ENCODE peak calls at places on chromosomes 1 and 21, in four cellular contexts. One of them, this sample, is unnamed.
A peak's percentile ranks its signal among the peaks of the same experiment; 100 is the strongest.

GRCh38 chr1:67624680-67625079 is 60.3 kb upstream of the GADD45A start:
- DNase-seq in sigmoid colon: no peak
- DNase-seq in GM12892: no peak
- DNase-seq in breast epithelium: no peak
- DNase-seq in this sample: no peak

GRCh38 chr1:27862671-27863551 is 9.4 kb upstream of the THEMIS2 start:
- DNase-seq in sigmoid colon: peak; percentile 78
- DNase-seq in breast epithelium: no peak
- DNase-seq in GM12892: no peak
- DNase-seq in this sample: no peak

GRCh38 chr1:24503003-24503751 is 541 bp downstream of the RCAN3 start:
- DNase-seq in GM12892: no peak
- DNase-seq in sigmoid colon: no peak
- DNase-seq in breast epithelium: no peak
- DNase-seq in this sample: no peak

GRCh38 chr21:45459171-45460010 is 54.4 kb downstream of the COL18A1 start:
- DNase-seq in GM12892: no peak
- DNase-seq in sigmoid colon: peak; percentile 57
- DNase-seq in breast epithelium: no peak
- DNase-seq in this sample: no peak

GRCh38 chr1:9717193-9718005 is 65.9 kb downstream of the PIK3CD start:
- DNase-seq in GM12892: peak; percentile 78
- DNase-seq in breast epithelium: no peak
- DNase-seq in sigmoid colon: peak; percentile 83
- DNase-seq in this sample: peak; percentile 94

GRCh38 chr1:166813508-166814223 is 25.6 kb upstream of the POGK start:
- DNase-seq in GM12892: no peak
- DNase-seq in sigmoid colon: no peak
- DNase-seq in breast epithelium: no peak
- DNase-seq in this sample: no peak

GRCh38 chr1:247266053-247266452 is 10.2 kb downstream of the VN1R5 start:
- DNase-seq in GM12892: no peak
- DNase-seq in sigmoid colon: no peak
- DNase-seq in breast epithelium: no peak
- DNase-seq in this sample: no peak

GRCh38 chr1:2240251-2241156 is 12.4 kb downstream of the SKI start:
- DNase-seq in GM12892: no peak
- DNase-seq in sigmoid colon: peak; percentile 90
- DNase-seq in breast epithelium: peak; percentile 84
- DNase-seq in this sample: no peak

GRCh38 chr1:25064465-25065238 is 134.6 kb upstream of the RUNX3 start:
- DNase-seq in breast epithelium: no peak
- DNase-seq in sigmoid colon: no peak
- DNase-seq in GM12892: no peak
- DNase-seq in this sample: no peak

GRCh38 chr21:39065912-39066311 is 117.3 kb downstream of the PSMG1 start:
- DNase-seq in GM12892: no peak
- DNase-seq in sigmoid colon: no peak
- DNase-seq in breast epithelium: no peak
- DNase-seq in this sample: no peak

GRCh38 chr1:26994772-26995625 is 1.5 kb downstream of the TRNP1 start:
- DNase-seq in GM12892: no peak
- DNase-seq in sigmoid colon: no peak
- DNase-seq in breast epithelium: no peak
- DNase-seq in this sample: no peak

GRCh38 chr1:61152706-61153105 is 70.3 kb downstream of the NFIA start:
- DNase-seq in GM12892: no peak
- DNase-seq in sigmoid colon: no peak
- DNase-seq in breast epithelium: no peak
- DNase-seq in this sample: no peak

GRCh38 chr1:25705699-25706098 is 89.1 kb downstream of the MAN1C1 start:
- DNase-seq in GM12892: no peak
- DNase-seq in sigmoid colon: peak; percentile 18
- DNase-seq in breast epithelium: no peak
- DNase-seq in this sample: no peak

GRCh38 chr1:38891753-38892152 is 10.4 kb upstream of the GJA9 start:
- DNase-seq in sigmoid colon: no peak
- DNase-seq in GM12892: no peak
- DNase-seq in breast epithelium: no peak
- DNase-seq in this sample: no peak

GRCh38 chr1:201265771-201266170 is 17.5 kb upstream of the PKP1 start:
- DNase-seq in breast epithelium: no peak
- DNase-seq in GM12892: no peak
- DNase-seq in sigmoid colon: no peak
- DNase-seq in this sample: no peak

GRCh38 chr1:210123924-210124589 is 108.5 kb upstream of the SERTAD4 start:
- DNase-seq in breast epithelium: no peak
- DNase-seq in sigmoid colon: no peak
- DNase-seq in GM12892: no peak
- DNase-seq in this sample: no peak

DNA sequence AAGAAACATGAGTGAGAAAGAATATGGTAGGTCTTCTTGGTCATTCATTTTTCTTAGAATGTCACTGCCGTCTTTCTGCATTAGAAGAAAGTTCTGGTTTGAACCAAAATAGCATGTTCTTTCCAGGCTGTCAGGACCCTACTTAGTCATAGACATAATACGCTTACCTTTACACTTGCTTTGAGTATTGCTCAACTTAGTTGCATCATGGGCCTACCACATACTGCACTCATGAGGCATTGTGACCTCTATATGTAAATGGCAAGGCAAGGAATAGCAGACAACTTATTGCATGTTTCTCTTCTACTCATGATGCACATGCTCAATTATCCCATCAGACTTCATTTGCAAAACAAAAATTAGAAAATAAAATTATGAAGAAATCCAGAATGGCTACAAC is 415.0 kb downstream of the HLX start:
- DNase-seq in GM12892: no peak
- DNase-seq in breast epithelium: no peak
- DNase-seq in sigmoid colon: no peak
- DNase-seq in this sample: no peak
- TF ChIP-seq POLR2AphosphoS5 in GM12892: no peak
- TF ChIP-seq POLR2AphosphoS5 in breast epithelium: no peak
- TF ChIP-seq POLR2AphosphoS5 in sigmoid colon: no peak
- TF ChIP-seq POLR2AphosphoS5 in this sample: no peak

DNA sequence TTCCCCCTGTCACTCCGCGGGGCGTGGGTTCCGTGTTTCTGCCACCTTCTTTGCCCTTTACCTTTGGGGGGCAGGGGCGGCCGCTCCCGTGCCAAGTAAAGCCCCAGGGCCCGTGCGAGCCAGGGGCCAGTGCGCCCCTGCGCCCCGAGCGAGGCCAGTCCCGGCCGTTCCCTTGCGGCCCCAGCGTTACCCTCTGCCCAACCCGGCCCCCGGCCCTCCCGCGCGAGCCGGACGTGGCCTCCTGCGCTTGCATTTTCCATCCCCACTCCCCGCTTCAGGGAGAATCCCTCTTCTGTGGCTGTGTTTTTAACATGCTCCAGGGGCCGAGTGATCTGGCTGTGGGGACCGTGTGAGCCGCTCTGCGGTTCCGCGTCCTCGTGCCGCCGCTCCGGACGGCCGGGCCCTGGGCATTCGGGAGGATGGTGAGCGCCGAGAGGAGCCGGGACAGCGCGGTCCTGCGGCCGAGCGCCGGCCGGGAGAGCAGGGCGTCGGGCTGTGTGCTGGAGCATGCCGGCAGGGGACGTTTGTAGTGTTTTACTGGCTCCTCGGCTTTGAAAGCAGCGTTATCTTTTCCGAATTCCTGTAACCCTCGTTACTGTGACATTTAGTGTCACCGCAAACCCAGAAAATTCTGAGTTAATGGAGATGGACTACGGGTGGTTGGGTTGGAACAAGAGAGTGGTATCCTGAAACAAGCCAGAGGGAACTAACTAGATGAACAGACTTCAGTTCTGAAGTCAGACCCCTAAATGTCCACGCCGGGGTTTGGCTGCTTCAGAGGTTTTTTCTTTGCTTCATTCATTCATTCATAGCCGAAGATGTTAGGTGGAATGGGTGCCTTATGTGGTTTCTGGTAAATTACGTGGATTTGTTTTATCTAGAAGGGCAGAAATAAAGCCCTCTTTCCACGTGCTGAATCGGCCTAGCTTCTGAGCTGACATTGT is 1.1 kb downstream of the GALNT2 start:
- DNase-seq in GM12892: peak; percentile 47
- DNase-seq in breast epithelium: no peak
- DNase-seq in sigmoid colon: no peak
- DNase-seq in this sample: peak; percentile 31
- TF ChIP-seq POLR2AphosphoS5 in GM12892: no peak
- TF ChIP-seq POLR2AphosphoS5 in breast epithelium: no peak
- TF ChIP-seq POLR2AphosphoS5 in sigmoid colon: no peak
- TF ChIP-seq POLR2AphosphoS5 in this sample: no peak

DNA sequence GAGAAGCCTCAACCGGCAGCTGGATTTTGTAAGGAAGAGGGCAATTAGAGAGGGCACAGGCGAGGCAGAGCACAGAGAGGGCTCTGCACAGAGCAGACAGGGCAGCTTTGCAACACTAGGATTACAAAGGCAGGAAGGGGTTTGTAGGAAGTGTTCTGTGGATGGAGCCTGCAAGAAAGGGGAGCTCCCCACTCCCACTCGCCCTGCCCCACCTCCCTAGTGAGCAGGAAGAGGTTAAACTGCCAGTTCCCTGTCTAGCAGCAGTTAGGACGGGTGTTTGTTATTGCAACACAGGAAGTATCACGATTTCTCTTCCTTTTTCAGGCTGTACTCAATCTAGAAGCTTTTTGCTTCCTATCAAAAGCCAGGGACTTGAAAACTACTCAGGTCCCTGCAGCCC is 63.3 kb upstream of the LRRC8D start:
- DNase-seq in GM12892: peak; percentile 11
- DNase-seq in sigmoid colon: no peak
- DNase-seq in breast epithelium: no peak
- DNase-seq in this sample: no peak
- TF ChIP-seq POLR2AphosphoS5 in GM12892: no peak
- TF ChIP-seq POLR2AphosphoS5 in sigmoid colon: no peak
- TF ChIP-seq POLR2AphosphoS5 in breast epithelium: no peak
- TF ChIP-seq POLR2AphosphoS5 in this sample: no peak

DNA sequence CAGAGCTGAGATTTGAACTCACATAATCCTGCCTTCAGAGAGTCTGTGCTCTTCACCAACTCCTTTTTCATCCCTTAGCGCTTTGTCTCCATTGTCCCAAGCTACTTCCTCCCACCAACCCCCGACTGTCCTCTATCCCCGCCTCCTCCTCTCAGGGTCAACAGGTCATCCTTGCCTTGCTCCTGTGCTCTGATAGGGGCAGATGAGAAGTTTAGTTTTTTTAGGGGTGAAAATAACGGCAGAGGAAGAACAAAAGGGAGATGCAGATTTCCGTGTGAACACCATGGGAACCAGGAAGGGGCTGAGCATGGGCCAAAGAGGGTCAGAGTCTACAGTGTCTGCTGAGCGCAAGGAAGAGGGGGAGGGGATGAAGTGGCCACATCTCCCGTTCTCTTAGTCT is 31.9 kb downstream of the GLUL start:
- DNase-seq in breast epithelium: no peak
- DNase-seq in GM12892: no peak
- DNase-seq in sigmoid colon: no peak
- DNase-seq in this sample: no peak
- TF ChIP-seq POLR2AphosphoS5 in breast epithelium: no peak
- TF ChIP-seq POLR2AphosphoS5 in GM12892: no peak
- TF ChIP-seq POLR2AphosphoS5 in sigmoid colon: no peak
- TF ChIP-seq POLR2AphosphoS5 in this sample: no peak

GRCh38 chr1:203769505-203770343 is 4.7 kb downstream of the LAX1 start:
- DNase-seq in sigmoid colon: peak; percentile 92
- DNase-seq in breast epithelium: peak; percentile 62
- DNase-seq in GM12892: no peak
- DNase-seq in this sample: no peak
- TF ChIP-seq POLR2AphosphoS5 in sigmoid colon: peak; percentile 53
- TF ChIP-seq POLR2AphosphoS5 in breast epithelium: no peak
- TF ChIP-seq POLR2AphosphoS5 in GM12892: no peak
- TF ChIP-seq POLR2AphosphoS5 in this sample: no peak

GRCh38 chr1:222713091-222714012 is 988 bp downstream of the BROX start:
- DNase-seq in GM12892: peak; percentile 60
- DNase-seq in breast epithelium: peak; percentile 89
- DNase-seq in sigmoid colon: peak; percentile 97
- DNase-seq in this sample: peak; percentile 65
- TF ChIP-seq POLR2AphosphoS5 in GM12892: no peak
- TF ChIP-seq POLR2AphosphoS5 in breast epithelium: peak; percentile 93
- TF ChIP-seq POLR2AphosphoS5 in sigmoid colon: peak; percentile 62
- TF ChIP-seq POLR2AphosphoS5 in this sample: peak; percentile 24

GRCh38 chr1:7389786-7390603 is 381.1 kb upstream of the VAMP3 start:
- DNase-seq in sigmoid colon: peak; percentile 62
- DNase-seq in breast epithelium: no peak
- DNase-seq in GM12892: no peak
- DNase-seq in this sample: no peak

GRCh38 chr1:7389201-7389785 is 381.8 kb upstream of the VAMP3 start:
- DNase-seq in GM12892: no peak
- DNase-seq in sigmoid colon: peak; percentile 58
- DNase-seq in breast epithelium: no peak
- DNase-seq in this sample: no peak

GRCh38 chr1:7388141-7388487 is 383.0 kb upstream of the VAMP3 start:
- DNase-seq in sigmoid colon: peak; percentile 49
- DNase-seq in breast epithelium: no peak
- DNase-seq in GM12892: no peak
- DNase-seq in this sample: no peak

GRCh38 chr1:7387053-7387861 is 383.8 kb upstream of the VAMP3 start:
- DNase-seq in sigmoid colon: peak; percentile 42
- DNase-seq in breast epithelium: peak; percentile 27
- DNase-seq in GM12892: no peak
- DNase-seq in this sample: no peak

DNA sequence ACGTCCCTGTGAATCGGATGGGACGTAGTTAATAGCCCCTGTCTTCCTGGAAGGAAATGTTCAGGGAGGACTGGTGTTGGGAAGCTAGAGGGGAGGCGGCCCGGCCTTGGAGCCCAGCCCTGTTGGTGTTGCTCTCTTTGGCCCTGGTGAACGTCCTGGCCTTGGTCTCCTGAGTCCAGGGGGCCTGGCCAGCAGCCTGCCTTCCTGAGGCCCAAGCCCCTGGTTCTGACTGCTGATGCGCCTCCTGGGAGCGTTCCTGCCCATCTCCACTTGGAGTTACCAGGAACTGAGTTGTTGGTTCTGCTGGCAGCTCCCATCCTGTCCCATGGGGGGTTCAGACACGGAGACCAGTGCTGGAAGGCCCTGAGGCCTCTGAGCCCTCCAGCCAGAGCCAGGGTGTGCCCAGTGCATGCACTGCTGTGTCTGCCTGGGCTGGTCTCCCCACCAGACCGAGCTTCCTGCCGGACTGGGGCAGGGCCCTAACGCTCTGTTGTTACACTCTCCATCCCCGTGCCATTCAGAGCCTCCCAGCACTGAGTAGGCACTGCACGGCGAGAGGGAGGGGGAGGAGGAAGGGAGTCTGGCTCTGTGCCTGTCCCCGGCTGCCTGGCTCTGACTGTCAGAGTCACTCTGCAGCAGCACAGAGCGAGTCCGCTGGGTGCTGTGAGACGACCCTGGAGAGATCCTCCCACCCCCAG is 382.5 kb upstream of the VAMP3 start:
- DNase-seq in sigmoid colon: peak; percentile 71
- DNase-seq in breast epithelium: no peak
- DNase-seq in GM12892: no peak
- DNase-seq in this sample: no peak
- TF ChIP-seq POLR2AphosphoS5 in sigmoid colon: no peak
- TF ChIP-seq POLR2AphosphoS5 in breast epithelium: no peak
- TF ChIP-seq POLR2AphosphoS5 in GM12892: no peak
- TF ChIP-seq POLR2AphosphoS5 in this sample: no peak

GRCh38 chr21:23543334-23543733 is 2063.9 kb downstream of the MRPL39 start:
- DNase-seq in GM12892: no peak
- DNase-seq in sigmoid colon: no peak
- DNase-seq in breast epithelium: no peak
- DNase-seq in this sample: no peak
- TF ChIP-seq POLR2AphosphoS5 in GM12892: no peak
- TF ChIP-seq POLR2AphosphoS5 in sigmoid colon: no peak
- TF ChIP-seq POLR2AphosphoS5 in breast epithelium: no peak
- TF ChIP-seq POLR2AphosphoS5 in this sample: no peak

This sample was measured in GM12891.